ENCODE peak calls at places on chromosomes 1 and 21, in four cellular contexts. T is SJSA1, P is tibial nerve, U is tibial artery. V is an unnamed sample.

GRCh38 chr1:113074237-113074636 is 1.2 kb downstream of the LRIG2 start:
- DNase-seq in T (no peak), P (no peak), U (no peak), V (no peak)

GRCh38 chr1:205505791-205506190 is 1.3 kb downstream of the CDK18 start:
- DNase-seq in T (no peak), U (peak; percentile 57), P (no peak), V (no peak)

GRCh38 chr1:170929835-170930554 is 5.3 kb upstream of the MROH9 start:
- DNase-seq in U (peak; percentile 24), T (peak; percentile 45), P (no peak), V (no peak)

GRCh38 chr1:160575112-160575664 is 4.1 kb downstream of the CD84 start:
- DNase-seq in U (no peak), T (no peak), P (no peak), V (no peak)

GRCh38 chr1:224127925-224128819 is 14.3 kb downstream of the FBXO28 start:
- DNase-seq in U (no peak), P (no peak), T (peak; percentile 47), V (no peak)

GRCh38 chr1:203593723-203594122 is 32.9 kb upstream of the ATP2B4 start:
- DNase-seq in U (no peak), P (no peak), T (no peak), V (no peak)

GRCh38 chr1:197692965-197693364 is 82.3 kb downstream of the DENND1B start:
- DNase-seq in U (no peak), T (no peak), P (no peak), V (no peak)

GRCh38 chr21:31909153-31909771 is 36.4 kb downstream of the HUNK start:
- DNase-seq in U (no peak), T (no peak), P (no peak), V (no peak)

GRCh38 chr21:38269567-38269917 is 12.8 kb downstream of the KCNJ15 start:
- DNase-seq in U (no peak), T (no peak), P (no peak), V (no peak)

GRCh38 chr1:161314201-161314981 is at the start of gene SDHC:
- DNase-seq in P (peak; percentile 75), U (peak; percentile 86), T (peak; percentile 76), V (peak; percentile 93)

GRCh38 chr1:234941711-234942320 is 186.8 kb downstream of the TOMM20 start:
- DNase-seq in U (no peak), T (no peak), P (no peak), V (no peak)

GRCh38 chr1:165355977-165356811 is at the start of gene LMX1A:
- DNase-seq in T (no peak), U (peak; percentile 37), P (peak; percentile 32), V (no peak)

GRCh38 chr1:77803371-77803770 is 23.9 kb downstream of the MIGA1 start:
- DNase-seq in P (no peak), T (no peak), U (no peak), V (no peak)

GRCh38 chr1:11997081-11997851 is 17.0 kb downstream of the MFN2 start:
- DNase-seq in P (no peak), T (no peak), U (no peak), V (no peak)
- H3K27ac ChIP-seq in P (no peak overlapping the region), T (no peak overlapping the region), U (no peak overlapping the region), V (no peak overlapping the region)

DNA sequence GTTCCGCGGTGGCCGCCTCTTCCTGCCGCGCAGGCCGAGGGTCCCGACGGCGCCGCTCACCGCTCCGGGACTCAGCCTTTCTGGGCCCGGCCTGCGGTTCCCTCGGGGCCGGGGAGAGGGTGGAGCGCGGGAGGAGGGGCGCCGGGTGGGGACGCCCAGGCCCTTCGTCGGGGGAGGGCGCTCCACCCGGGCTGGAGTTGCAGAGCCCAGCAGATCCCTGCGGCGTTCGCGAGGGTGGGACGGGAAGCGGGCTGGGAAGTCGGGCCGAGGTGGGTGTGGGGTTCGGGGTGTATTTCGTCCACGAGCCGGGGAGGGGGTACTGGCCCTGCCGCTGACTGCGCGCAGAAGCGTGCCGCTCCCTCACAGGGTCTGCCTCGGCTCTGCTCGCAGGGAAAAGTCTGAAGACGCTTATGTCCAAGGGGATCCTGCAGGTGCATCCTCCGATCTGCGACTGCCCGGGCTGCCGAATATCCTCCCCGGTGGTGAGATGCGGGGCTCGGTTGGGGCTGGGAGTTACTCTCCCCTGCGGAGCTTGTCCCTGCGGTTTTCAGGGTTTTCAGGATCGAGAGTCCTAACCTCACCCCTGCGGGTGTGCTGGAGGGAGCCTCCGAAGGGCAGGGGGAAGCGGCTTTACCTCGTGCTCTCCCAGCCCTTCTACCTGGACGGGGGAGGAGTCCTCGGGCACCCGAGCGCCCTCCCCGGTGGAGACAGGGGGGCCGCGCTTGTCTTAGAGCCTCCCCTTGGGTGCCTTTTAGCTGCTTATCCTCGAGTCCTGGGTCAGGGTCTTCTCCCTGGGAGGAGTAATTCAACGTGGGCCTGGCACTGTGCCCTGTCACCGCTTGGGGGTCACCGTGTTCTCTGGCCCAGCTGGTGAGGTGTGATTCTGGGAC is 2.1 kb downstream of the SAMD11 start:
- DNase-seq in U (peak; percentile 51), P (no peak), T (peak; percentile 65), V (no peak)
- H3K27me3 ChIP-seq in U (no peaks in the 10 kb centered on the region), P (peaks cover 54% of the 10 kb centered on the region), T (no peaks in the 10 kb centered on the region), V (peaks cover 22% of the 10 kb centered on the region)

GRCh38 chr1:31577515-31578191 is 1.3 kb downstream of the TINAGL1 start:
- DNase-seq in T (peak; percentile 25), P (no peak), U (no peak), V (no peak)

GRCh38 chr1:31576201-31576669 is at the start of gene TINAGL1:
- DNase-seq in T (peak; percentile 42), P (no peak), U (no peak), V (peak; percentile 2)

GRCh38 chr1:31574749-31575372 is 1.5 kb upstream of the TINAGL1 start:
- DNase-seq in P (no peak), T (no peak), U (no peak), V (no peak)

GRCh38 chr1:31575373-31576140 is 758 bp upstream of the TINAGL1 start:
- DNase-seq in T (peak; percentile 35), U (no peak), P (no peak), V (peak; percentile 5)

DNA sequence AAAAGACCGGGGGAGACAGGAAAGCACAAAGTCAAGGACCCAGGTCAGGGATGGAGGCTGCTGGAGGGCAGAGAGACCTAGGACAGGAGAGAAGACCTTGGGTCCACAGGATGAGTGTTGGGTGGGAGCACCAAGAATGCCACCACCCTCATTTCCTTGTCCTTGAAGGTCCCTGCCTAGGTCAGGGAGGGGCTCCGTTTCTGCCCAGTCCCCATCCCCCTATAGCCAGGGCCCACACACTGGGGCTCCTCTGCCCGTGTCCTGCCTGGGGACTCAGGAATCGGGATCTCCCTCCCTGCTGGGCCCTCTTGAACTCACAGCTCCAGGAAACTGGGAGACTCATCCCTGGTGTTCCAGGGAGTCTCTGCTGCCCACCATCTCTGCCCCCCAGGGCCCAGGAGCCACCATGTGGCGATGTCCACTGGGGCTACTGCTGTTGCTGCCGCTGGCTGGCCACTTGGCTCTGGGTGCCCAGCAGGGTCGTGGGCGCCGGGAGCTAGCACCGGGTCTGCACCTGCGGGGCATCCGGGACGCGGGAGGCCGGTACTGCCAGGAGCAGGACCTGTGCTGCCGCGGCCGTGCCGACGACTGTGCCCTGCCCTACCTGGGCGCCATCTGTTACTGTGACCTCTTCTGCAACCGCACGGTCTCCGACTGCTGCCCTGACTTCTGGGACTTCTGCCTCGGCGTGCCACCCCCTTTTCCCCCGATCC is 584 bp downstream of the TINAGL1 start:
- DNase-seq in P (no peak), U (no peak), T (no peak), V (no peak)
- H3K4me3 ChIP-seq in P (peak overlapping the region; percentile 31), U (peak overlapping the region; percentile 72), T (peak overlapping the region; percentile 31), V (peak overlapping the region; percentile 51)

GRCh38 chr1:2295526-2295925 is 67.4 kb downstream of the SKI start:
- DNase-seq in T (no peak), P (no peak), U (no peak), V (no peak)

GRCh38 chr1:2294033-2294640 is 66.0 kb downstream of the SKI start:
- DNase-seq in U (no peak), P (no peak), T (no peak), V (no peak)

GRCh38 chr1:2297246-2298011 is 69.3 kb downstream of the SKI start:
- DNase-seq in U (no peak), T (no peak), P (no peak), V (no peak)

GRCh38 chr1:2292725-2293450 is 64.8 kb downstream of the SKI start:
- DNase-seq in U (no peak), P (no peak), T (no peak), V (no peak)

DNA sequence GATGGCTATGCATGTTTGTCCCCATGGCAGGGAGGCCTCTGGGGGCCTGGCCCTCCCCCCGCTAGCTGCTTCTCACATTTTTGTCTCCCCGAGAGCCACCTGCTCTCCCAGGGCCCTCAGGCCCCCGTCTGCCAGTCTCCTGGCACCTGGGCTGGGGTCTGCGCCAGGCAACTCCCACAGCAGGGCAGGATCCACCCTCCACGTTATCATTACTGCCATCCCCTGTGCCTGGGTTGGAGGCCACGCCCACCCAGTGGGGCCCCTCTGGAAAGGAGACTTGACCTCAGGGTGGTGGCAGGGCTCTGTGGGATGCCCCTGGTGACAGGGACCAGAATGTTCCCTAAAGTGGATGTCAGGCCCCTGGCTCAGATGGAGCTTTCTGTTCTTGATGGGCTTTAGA is 66.5 kb downstream of the SKI start:
- DNase-seq in U (no peak), P (no peak), T (no peak), V (no peak)
- H3K27ac ChIP-seq in U (peak overlapping the region; percentile 54), P (no peak overlapping the region), T (no peak overlapping the region), V (no peak overlapping the region)

DNA sequence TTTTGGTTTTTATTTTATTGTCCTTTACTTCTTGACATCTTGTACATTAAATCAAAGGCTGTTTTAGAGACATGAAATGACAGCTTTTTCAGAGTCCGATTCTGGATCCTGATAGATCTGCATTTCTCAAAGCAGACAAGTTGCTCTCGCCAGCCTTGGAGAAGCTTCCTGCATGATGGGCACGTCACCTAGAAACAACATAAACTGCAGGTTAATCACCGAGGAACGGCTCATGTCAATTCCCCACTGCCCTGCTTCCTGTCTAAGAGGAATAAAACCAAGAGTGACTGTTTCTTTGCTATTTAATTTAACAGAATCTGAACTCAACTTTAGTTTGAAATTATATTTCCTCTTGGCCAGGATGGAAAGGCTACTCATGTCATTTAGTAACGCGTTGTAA is 77.0 kb downstream of the RWDD3 start:
- DNase-seq in U (no peak), T (no peak), P (no peak), V (no peak)
- H3K27me3 ChIP-seq in U (no peaks in the 10 kb centered on the region), T (no peaks in the 10 kb centered on the region), P (no peaks in the 10 kb centered on the region), V (no peaks in the 10 kb centered on the region)